ENCODE peak calls at places on chromosomes 11 and 22, in four cellular contexts. R is mammary epithelial cell, L is PC-9, K is heart right ventricle. S is an unnamed sample.

GRCh38 chr11:9820260-9820659 is 156.4 kb downstream of the SWAP70 start:
- DNase-seq in R (no peak), L (no peak), K (peak; percentile 54), S (no peak)

GRCh38 chr11:123547180-123547579 is 107.2 kb downstream of the SCN3B start:
- DNase-seq in R (no peak), L (no peak), K (no peak), S (no peak)

GRCh38 chr22:46052801-46053562 is 76.0 kb upstream of the WNT7B start:
- DNase-seq in R (peak; percentile 53), L (peak; percentile 75), K (peak; percentile 59), S (peak; percentile 64)

GRCh38 chr11:40388097-40388818 is 1071.2 kb downstream of the LRRC4C start:
- DNase-seq in R (no peak), L (no peak), K (no peak), S (no peak)

GRCh38 chr11:75233688-75234295 is 6.8 kb upstream of the TPBGL start:
- DNase-seq in R (peak; percentile 37), L (peak; percentile 46), K (no peak), S (no peak)

GRCh38 chr11:125348704-125349635 is 147.1 kb downstream of the FEZ1 start:
- DNase-seq in R (no peak), L (no peak), K (peak; percentile 65), S (peak; percentile 53)

GRCh38 chr11:134654161-134654915 is 242.3 kb upstream of the B3GAT1 start:
- DNase-seq in R (no peak), L (no peak), K (no peak), S (peak; percentile 29)

GRCh38 chr22:47370448-47371262 is 608.2 kb downstream of the TBC1D22A start:
- DNase-seq in R (no peak), L (no peak), K (no peak), S (no peak)

GRCh38 chr11:109490953-109491733 is 69.2 kb downstream of the C11orf87 start:
- DNase-seq in R (no peak), L (no peak), K (no peak), S (no peak)

GRCh38 chr11:832529-833113 is at the start of gene CD151:
- DNase-seq in R (peak; percentile 63), L (peak; percentile 34), K (peak; percentile 60), S (no peak)

GRCh38 chr11:95512682-95513081 is 276.9 kb downstream of the FAM76B start:
- DNase-seq in R (peak; percentile 80), L (no peak), K (no peak), S (no peak)

GRCh38 chr22:18906896-18907295 is 776 bp downstream of the DGCR6 start:
- DNase-seq in R (no peak), L (no peak), K (no peak), S (no peak)

GRCh38 chr22:34801221-34801620 is 264.7 kb upstream of the ISX start:
- DNase-seq in R (no peak), L (no peak), K (no peak), S (no peak)

GRCh38 chr22:34804588-34804987 is 261.4 kb upstream of the ISX start:
- DNase-seq in R (no peak), L (no peak), K (no peak), S (no peak)

GRCh38 chr22:34798605-34799004 is 267.4 kb upstream of the ISX start:
- DNase-seq in R (no peak), L (no peak), K (peak; percentile 16), S (no peak)

GRCh38 chr22:34800265-34800664 is 265.7 kb upstream of the ISX start:
- DNase-seq in R (peak; percentile 51), L (no peak), K (no peak), S (no peak)
- H3K27ac ChIP-seq in R (no peak overlapping the region), L (no peak overlapping the region), K (no peak overlapping the region), S (no peak overlapping the region)

DNA sequence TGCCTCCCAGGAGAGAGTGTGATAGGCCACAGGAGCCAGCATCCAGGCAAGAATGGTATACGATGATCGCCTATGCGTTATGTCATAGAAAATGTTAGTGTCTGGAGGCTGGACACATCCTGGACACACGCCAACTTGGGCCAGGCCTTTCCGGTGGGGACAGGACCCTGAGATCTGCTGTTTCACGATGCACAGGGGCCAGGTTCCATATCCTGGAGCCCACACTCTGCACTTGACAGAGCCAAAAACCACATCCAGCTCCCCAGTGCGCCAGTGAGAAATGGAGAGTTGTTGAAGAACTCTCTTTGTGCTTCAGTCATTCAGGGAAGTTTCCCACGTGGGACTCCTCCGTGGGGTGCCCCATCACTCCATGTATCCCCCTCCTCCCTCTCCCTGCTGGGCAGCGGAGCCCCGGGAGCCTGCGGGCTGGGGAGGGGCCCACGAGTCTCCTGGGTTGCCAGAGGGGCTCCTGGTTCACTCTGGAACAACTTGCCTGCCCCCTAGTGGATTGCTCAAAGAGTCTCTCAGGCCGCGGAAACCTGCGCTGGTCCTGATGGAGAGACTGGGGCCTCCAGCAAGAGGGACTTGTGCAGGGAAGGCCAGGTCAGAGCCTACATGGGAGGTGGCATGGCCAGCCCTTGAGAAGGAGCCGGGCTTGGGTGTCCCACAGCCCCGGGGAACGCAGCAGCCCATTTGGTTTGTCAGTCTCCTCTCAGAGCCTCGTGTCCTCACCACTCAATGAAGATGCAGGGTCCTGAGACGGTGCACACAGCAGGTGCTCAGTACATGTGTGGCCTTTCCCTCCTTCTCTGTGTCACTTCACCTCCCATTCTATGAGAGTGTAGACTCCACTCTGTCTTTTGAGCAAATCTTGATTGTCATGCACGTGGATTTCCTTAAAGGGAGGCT is 10.2 kb upstream of the LRRC32 start:
- DNase-seq in R (peak; percentile 25), L (peak; percentile 54), K (peak; percentile 66), S (peak; percentile 66)
- TF ChIP-seq CTCF in R (peak; percentile 89), L (peak; percentile 95), K (peak; percentile 86), S (peak; percentile 71)

GRCh38 chr11:65129649-65130441 is 4.5 kb downstream of the SYVN1 start:
- DNase-seq in R (no peak), L (no peak), K (no peak), S (no peak)

GRCh38 chr11:65131895-65132237 is 2.5 kb downstream of the SYVN1 start:
- DNase-seq in R (no peak), L (no peak), K (no peak), S (no peak)

GRCh38 chr11:65132238-65132987 is 1.9 kb downstream of the SYVN1 start:
- DNase-seq in R (no peak), L (no peak), K (no peak), S (no peak)

GRCh38 chr11:65130631-65131416 is 3.5 kb downstream of the SYVN1 start:
- DNase-seq in R (no peak), L (no peak), K (no peak), S (no peak)

GRCh38 chr11:65131417-65131776 is 2.9 kb downstream of the SYVN1 start:
- DNase-seq in R (no peak), L (no peak), K (no peak), S (no peak)
- H3K4me3 ChIP-seq in R (no peak overlapping the region), L (no peak overlapping the region), K (no peak overlapping the region), S (no peak overlapping the region)

GRCh38 chr22:42743501-42743991 is 22.9 kb upstream of the A4GALT start:
- DNase-seq in R (no peak), L (no peak), K (peak; percentile 91), S (no peak)
- H3K27ac ChIP-seq in R (no peak overlapping the region), L (no peak overlapping the region), K (peak overlapping the region; percentile 96), S (peak overlapping the region; percentile 26)

DNA sequence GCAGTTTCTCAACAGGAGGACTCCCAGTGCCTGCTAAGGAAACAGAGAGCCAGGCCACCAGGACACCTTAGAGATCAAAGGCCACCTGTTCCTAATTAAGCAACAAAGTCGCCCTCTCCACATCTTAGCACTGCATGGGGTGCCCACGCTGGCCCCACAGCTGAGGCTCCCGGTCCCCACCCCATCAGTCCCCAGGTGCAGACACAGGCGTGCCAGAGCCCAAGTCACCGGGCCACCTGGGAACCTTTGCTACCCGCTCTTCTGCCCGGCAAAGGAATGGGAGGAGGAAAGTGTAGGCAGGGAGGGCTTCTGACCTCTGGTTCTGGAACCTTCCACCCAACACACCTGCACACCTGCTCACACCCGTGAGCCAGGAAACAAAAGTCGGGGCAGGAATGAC is 85.5 kb upstream of the PRR5 start:
- DNase-seq in R (no peak), L (no peak), K (no peak), S (no peak)
- TF ChIP-seq CTCF in R (no peak), L (no peak), K (no peak), S (no peak)

GRCh38 chr11:4983851-4984250 is 10.8 kb upstream of the OR51L1 start:
- DNase-seq in R (no peak), L (no peak), K (no peak), S (no peak)

GRCh38 chr11:4979021-4979420 is 15.6 kb upstream of the OR51L1 start:
- DNase-seq in R (no peak), L (no peak), K (no peak), S (no peak)

DNA sequence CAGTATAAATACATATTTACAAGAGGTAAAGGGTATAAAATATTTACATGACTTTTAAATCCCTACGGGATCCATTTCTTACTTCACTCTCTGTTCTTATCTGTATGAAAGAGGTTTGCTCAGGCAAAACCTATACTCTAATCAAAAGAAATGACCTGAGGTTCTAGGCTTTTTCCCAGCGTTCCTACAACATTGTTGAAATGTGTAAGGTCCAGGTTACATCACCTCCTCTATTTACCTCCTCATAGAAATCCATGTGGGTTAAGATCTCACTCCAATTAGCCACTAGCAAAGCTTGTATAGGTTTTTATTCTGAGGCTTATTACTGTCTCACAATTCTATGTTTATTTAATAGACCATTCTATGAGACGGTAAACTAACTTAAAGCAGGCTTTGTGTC is 12.0 kb upstream of the OR51L1 start:
- DNase-seq in R (no peak), L (no peak), K (no peak), S (no peak)
- H3K4me3 ChIP-seq in R (no peak overlapping the region), L (no peak overlapping the region), K (no peak overlapping the region), S (no peak overlapping the region)

DNA sequence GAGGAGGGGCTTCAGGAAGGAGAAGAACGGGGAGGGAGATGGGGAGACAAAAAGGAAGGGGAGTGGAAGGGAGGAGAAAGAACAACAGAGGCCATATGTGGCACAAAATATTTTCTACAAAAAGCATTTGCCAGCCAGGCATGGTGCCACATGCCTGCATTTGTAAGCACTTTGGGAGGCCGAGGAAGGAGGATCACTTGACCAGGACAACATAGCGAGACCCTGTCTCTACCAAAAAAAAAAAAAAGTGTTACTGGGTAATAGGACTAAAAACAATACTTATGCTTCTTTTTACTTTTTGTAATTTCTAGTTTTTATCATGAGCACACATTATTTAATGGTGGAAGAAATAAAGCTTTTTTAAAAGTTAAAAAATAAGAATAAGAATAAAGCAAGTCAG is 5.3 kb downstream of the FAM168A start:
- DNase-seq in R (no peak), L (no peak), K (no peak), S (no peak)
- H3K27ac ChIP-seq in R (no peak overlapping the region), L (no peak overlapping the region), K (no peak overlapping the region), S (no peak overlapping the region)

DNA sequence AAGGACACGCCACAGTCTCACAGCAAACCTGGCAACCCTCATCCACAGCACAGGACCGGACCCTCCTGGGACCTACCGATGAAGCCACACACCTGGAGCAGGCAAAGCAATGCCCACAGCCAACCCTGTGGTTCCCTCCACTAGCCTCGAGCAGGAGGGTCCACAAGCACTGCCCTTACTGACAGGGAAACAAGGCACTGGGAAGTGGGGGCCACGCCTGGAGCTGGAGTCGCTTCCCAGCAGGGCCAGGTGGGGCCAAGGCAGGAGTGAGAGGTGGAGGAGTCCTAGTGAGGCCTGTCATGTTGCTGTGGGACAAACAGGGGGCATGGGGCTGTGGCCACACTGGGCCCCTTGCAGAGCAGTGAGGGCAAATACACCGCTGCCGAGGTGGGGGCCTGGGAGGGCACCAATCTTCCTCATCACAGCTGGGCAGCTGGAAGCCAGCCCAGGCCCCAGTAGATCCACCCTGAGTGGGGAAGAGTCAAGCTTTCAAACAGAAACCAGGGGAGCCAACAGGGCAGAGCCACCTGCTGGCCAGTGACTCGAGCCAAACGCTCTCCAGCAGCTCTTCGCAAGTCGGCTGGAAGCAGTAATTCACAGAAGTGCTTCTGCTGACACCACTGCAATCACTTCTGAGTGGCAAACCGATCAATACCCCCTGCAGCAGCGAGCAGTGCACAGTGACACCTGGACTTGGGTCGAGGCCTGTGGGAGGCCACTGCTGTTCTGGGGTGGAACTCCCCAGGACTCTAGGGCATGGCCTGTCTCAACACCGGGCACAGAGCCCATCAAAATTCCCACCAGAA is 13.7 kb downstream of the SULT4A1 start:
- DNase-seq in R (no peak), L (no peak), K (no peak), S (peak; percentile 41)
- TF ChIP-seq CTCF in R (peak; percentile 52), L (peak; percentile 61), K (no peak), S (no peak)